ENCODE peak calls at places on chromosomes 7 and 10, in four cellular contexts. B is CD4-positive, CD25-positive, alpha-beta regulatory T cell; F is cardiac muscle cell; W is fibroblast of lung. M is an unnamed sample. For H3K9me3, the result is how much of the 10 kb centered on the place peaks cover.

GRCh38 chr7:57339198-57339944 is 110.6 kb upstream of the ZNF716 start:
- DNase-seq in F (no peak), B (no peak), W (no peak), M (no peak)

GRCh38 chr7:74269757-74270277 is 15.6 kb upstream of the RFC2 start:
- DNase-seq in W (peak), B (peak), F (peak), M (peak)

GRCh38 chr10:69906425-69906824 is 104.7 kb downstream of the COL13A1 start:
- DNase-seq in B (no peak), W (no peak), F (no peak), M (no peak)

GRCh38 chr7:4774804-4775280 is 581 bp upstream of the AP5Z1 start:
- DNase-seq in F (peak), B (no peak), W (peak), M (no peak)

GRCh38 chr7:77975672-77976480 is 177.3 kb downstream of the PHTF2 start:
- DNase-seq in F (no peak), B (no peak), W (no peak), M (no peak)

GRCh38 chr7:74087791-74088453 is 4.3 kb downstream of the LIMK1 start:
- DNase-seq in W (no peak), B (no peak), F (no peak), M (no peak)

GRCh38 chr10:59387951-59388431 is 25.6 kb upstream of the FAM13C start:
- DNase-seq in B (no peak), F (peak), W (peak), M (no peak)

GRCh38 chr10:122078965-122079401 is 90.0 kb downstream of the TACC2 start:
- DNase-seq in B (no peak), W (no peak), F (peak), M (no peak)

GRCh38 chr7:139523199-139523941 is at the start of gene CLEC2L:
- DNase-seq in W (no peak), B (no peak), F (no peak), M (no peak)

GRCh38 chr7:135855836-135856235 is 107.2 kb upstream of the FAM180A start:
- DNase-seq in F (peak), B (no peak), W (peak), M (no peak)

GRCh38 chr10:71276873-71277272 is 42.2 kb upstream of the SLC29A3 start:
- DNase-seq in F (no peak), B (no peak), W (no peak), M (no peak)

GRCh38 chr7:22121702-22122474 is 176.2 kb upstream of the CDCA7L start:
- DNase-seq in F (peak), B (no peak), W (no peak), M (no peak)

GRCh38 chr10:88409236-88409635 is 173.9 kb downstream of the RNLS start:
- DNase-seq in W (peak), B (no peak), F (no peak), M (no peak)

GRCh38 chr10:22340362-22341189 is 4.7 kb upstream of the SPAG6 start:
- DNase-seq in B (no peak), W (peak), F (peak), M (peak)

GRCh38 chr10:70343712-70344111 is 38.7 kb downstream of the LRRC20 start:
- DNase-seq in W (no peak), B (no peak), F (no peak), M (no peak)

GRCh38 chr7:128005759-128006159 is 25.5 kb downstream of the LRRC4 start:
- DNase-seq in W (no peak), F (no peak), B (no peak), M (no peak)

GRCh38 chr10:7915923-7916322 is 97.6 kb downstream of the TAF3 start:
- DNase-seq in B (no peak), W (peak), F (peak), M (no peak)

GRCh38 chr7:46963719-46964118 is 618.2 kb downstream of the TNS3 start:
- DNase-seq in W (no peak), F (no peak), B (no peak), M (no peak)

GRCh38 chr10:49185213-49185612 is 3.0 kb downstream of the TMEM273 start:
- DNase-seq in B (no peak), F (no peak), W (no peak), M (no peak)

GRCh38 chr7:24052572-24053223 is 231.3 kb upstream of the NPY start:
- DNase-seq in W (peak), B (no peak), F (peak), M (no peak)

GRCh38 chr7:26345837-26346236 is 54.2 kb downstream of the SNX10 start:
- DNase-seq in B (no peak), F (no peak), W (no peak), M (no peak)

GRCh38 chr7:39394105-39394504 is 172.1 kb upstream of the YAE1 start:
- DNase-seq in B (no peak), W (no peak), F (no peak), M (no peak)

GRCh38 chr7:1200045-1200444 is 32.6 kb upstream of the UNCX start:
- DNase-seq in B (no peak), W (peak), F (peak), M (no peak)

GRCh38 chr10:79927111-79927828 is 21.6 kb downstream of the SFTPD start:
- DNase-seq in F (no peak), B (no peak), W (no peak), M (no peak)

GRCh38 chr7:79282051-79282694 is 171.3 kb downstream of the MAGI2 start:
- DNase-seq in F (peak), W (peak), B (no peak), M (no peak)

GRCh38 chr7:91940171-91940570 is 491 bp upstream of the AKAP9 start:
- DNase-seq in F (peak), W (peak), B (no peak), M (peak)

GRCh38 chr10:26755443-26755903 is 58.0 kb downstream of the PDSS1 start:
- DNase-seq in W (peak), F (peak), B (no peak), M (no peak)

GRCh38 chr7:94183289-94183749 is 179.2 kb upstream of the BET1 start:
- DNase-seq in B (no peak), W (peak), F (peak), M (no peak)

GRCh38 chr7:35253182-35253679 is 669 bp downstream of the TBX20 start:
- DNase-seq in W (no peak), F (peak), B (no peak), M (no peak)

GRCh38 chr7:70392282-70392681 is 739.7 kb upstream of the GALNT17 start:
- DNase-seq in F (peak), W (peak), B (no peak), M (no peak)

GRCh38 chr10:986881-987634 is 1.2 kb upstream of the GTPBP4 start:
- DNase-seq in F (peak), W (peak), B (no peak), M (no peak)

GRCh38 chr7:129252133-129252532 is 27.3 kb downstream of the AHCYL2 start:
- DNase-seq in B (no peak), F (no peak), W (no peak), M (no peak)

DNA sequence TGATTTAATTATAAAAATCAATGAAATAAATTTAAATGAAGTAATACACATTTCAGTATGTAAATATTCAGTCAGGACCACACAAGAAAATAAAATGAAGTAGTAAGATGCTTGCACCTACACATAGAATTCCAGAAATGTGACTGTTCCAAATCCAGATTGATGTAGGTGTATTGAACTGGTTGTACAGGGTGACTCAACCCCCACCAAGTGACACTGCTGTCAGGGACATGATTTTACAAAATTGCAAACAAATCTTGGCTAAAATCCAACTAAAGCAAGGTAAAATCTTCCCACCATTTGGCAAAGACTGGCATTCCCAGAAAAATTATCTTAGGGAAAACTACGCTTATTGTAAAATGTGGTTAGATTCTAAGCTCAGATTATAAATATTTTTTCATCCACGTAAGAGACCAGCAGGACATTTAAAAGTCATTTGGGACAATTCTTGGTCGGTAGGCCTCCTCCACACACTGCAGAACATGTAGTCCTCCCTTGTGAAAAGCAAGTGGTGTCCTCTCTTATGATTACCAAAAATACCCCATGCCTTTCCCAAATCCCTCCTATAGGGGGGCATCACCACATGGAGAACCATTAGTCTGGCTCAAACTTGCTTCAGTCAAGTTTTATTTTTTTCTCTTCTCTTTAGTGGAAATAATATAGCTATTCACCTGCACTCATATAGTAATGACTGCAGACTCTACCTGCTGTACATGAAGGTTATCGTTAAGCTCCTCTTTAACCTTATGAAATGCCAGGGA is 287.1 kb upstream of the SMIM30 start:
- DNase-seq in W (no peak), F (no peak), B (no peak), M (no peak)
- H3K9me3 ChIP-seq in W (under half), F (under half), B (under half), M (under half)

DNA sequence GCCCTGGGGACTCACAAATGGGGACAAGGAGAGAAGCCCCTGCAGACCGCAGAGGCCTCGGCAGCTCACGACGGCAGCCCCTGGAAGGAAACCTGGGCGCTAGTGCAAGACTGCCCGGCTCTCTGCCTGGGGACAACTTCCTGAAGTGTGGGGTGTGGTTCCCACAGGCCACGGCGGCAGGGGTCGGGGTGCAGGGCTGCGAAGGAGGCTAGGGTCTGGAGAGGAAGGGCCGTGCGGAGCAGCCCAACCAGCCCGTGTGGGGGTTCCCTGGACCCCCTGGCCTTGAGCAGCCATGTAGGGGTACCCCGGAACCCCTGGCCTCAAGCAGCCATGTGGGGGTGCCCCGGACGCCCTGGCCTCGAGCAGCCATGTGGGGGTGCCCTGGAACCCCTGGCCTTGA is 19.5 kb downstream of the CFAP46 start:
- DNase-seq in B (no peak), F (no peak), W (no peak), M (no peak)
- H3K9me3 ChIP-seq in B (under half), F (under half), W (under half), M (under half)

GRCh38 chr7:157874208-157874816 is 537.5 kb downstream of the DNAJB6 start:
- DNase-seq in B (no peak), F (no peak), W (no peak), M (no peak)

GRCh38 chr7:157873181-157873580 is 536.4 kb downstream of the DNAJB6 start:
- DNase-seq in B (no peak), F (no peak), W (no peak), M (no peak)

GRCh38 chr7:157872447-157872846 is 535.6 kb downstream of the DNAJB6 start:
- DNase-seq in W (no peak), F (no peak), B (no peak), M (no peak)

GRCh38 chr7:157874870-157875229 is 538.0 kb downstream of the DNAJB6 start:
- DNase-seq in W (no peak), F (no peak), B (no peak), M (no peak)

GRCh38 chr7:157873664-157874063 is 536.9 kb downstream of the DNAJB6 start:
- DNase-seq in B (no peak), F (no peak), W (no peak), M (no peak)
- H3K9me3 ChIP-seq in B (under half), F (under half), W (under half), M (under half)

GRCh38 chr7:56087445-56087844 is 5.3 kb downstream of the PHKG1 start:
- DNase-seq in W (no peak), B (no peak), F (no peak), M (no peak)
- H3K9me3 ChIP-seq in W (under half), B (under half), F (under half), M (under half)

DNA sequence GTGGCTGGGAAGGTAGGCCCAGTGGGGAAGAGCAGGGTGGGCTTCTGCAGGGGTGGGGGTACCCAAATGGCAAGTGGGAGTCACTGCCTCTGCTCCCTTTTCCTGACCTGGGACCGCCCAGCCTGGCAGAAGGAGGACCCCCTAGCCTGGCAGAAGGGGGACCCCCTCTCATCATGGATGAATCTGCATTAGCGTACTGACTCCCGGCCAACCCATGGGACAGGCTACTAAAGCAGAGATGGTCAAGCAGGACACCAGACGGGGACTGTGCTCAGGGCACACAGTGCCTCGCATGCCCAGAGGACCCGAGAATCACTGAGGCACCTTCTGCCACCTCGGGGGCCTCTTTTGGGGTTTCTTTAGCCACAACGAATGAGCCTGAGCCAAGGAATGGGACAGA is 577.5 kb downstream of the GLRX3 start:
- DNase-seq in B (no peak), F (no peak), W (no peak), M (no peak)
- H3K9me3 ChIP-seq in B (under half), F (under half), W (under half), M (under half)

GRCh38 chr7:64516451-64516850 is 46.4 kb downstream of the ZNF680 start:
- DNase-seq in F (peak), W (no peak), B (no peak), M (no peak)

GRCh38 chr7:64509583-64509982 is 53.3 kb downstream of the ZNF680 start:
- DNase-seq in W (no peak), B (no peak), F (no peak), M (no peak)

GRCh38 chr7:64515781-64516180 is 47.1 kb downstream of the ZNF680 start:
- DNase-seq in W (no peak), B (no peak), F (peak), M (no peak)

DNA sequence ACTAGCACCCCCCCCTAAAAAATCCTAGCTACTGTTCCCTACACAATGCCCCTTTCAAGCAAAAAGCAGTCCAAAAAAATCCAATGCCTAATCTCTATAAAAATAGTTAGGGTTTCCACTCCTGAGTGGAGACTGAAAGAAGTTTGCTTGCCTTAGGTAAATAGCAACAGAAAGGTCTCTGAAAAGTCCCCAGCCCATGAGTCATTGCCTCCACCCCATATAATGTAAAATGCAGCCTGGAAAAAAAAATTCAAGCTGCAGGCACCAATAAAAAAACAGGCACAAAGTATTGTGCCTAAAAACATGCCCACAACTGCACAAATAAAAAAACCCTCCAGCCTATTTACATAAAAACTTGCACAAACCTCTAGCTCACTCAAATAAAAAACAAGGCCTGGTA is 47.5 kb downstream of the ZNF680 start:
- DNase-seq in F (peak), W (peak), B (no peak), M (no peak)
- H3K9me3 ChIP-seq in F (under half), W (under half), B (under half), M (under half)

GRCh38 chr7:148982596-148983219 is 45.6 kb downstream of the PDIA4 start:
- DNase-seq in F (peak), W (peak), B (no peak), M (no peak)

GRCh38 chr7:148987010-148987750 is 41.1 kb downstream of the PDIA4 start:
- DNase-seq in B (peak), W (peak), F (peak), M (peak)

GRCh38 chr7:148983220-148984146 is 44.8 kb downstream of the PDIA4 start:
- DNase-seq in W (peak), F (peak), B (peak), M (peak)

GRCh38 chr7:148987751-148988512 is 40.4 kb downstream of the PDIA4 start:
- DNase-seq in F (no peak), B (no peak), W (no peak), M (no peak)

DNA sequence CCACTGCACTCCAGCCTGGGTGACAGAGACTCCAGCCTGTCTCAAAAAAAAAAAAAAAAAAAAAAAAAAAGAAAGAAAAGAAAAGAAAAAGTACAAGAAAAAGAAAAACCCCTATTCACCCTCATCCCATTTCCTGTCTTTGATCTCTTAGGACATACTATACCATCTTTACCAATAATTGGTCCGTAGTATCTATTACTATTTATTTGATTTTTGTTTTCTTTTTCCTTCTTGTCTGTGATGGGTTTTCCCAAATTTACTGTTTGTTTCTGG is 41.6 kb downstream of the PDIA4 start:
- DNase-seq in W (no peak), B (no peak), F (no peak), M (no peak)
- H3K9me3 ChIP-seq in W (under half), B (under half), F (under half), M (under half)

GRCh38 chr10:42594246-42594650 is 44.1 kb downstream of the ZNF33B start:
- DNase-seq in F (peak), B (no peak), W (peak), M (no peak)
- H3K9me3 ChIP-seq in F (under half), B (half or more), W (under half), M (under half)